ENCODE peak calls at places on chromosomes 1 and 21, in six cellular contexts. One of them, this sample, is unnamed.

GRCh38 chr1:43796111-43796581 is 88.8 kb downstream of the ST3GAL3 start:
- DNase-seq in left lung: no peak
- DNase-seq in T-helper 2 cell: no peak
- DNase-seq in head of caudate nucleus: no peak
- DNase-seq in CD8-positive, alpha-beta memory T cell: no peak
- DNase-seq in retinal pigment epithelial cell: peak
- DNase-seq in this sample: no peak

GRCh38 chr1:206812456-206812855 is 40.2 kb upstream of the IL10 start:
- DNase-seq in CD8-positive, alpha-beta memory T cell: no peak
- DNase-seq in head of caudate nucleus: no peak
- DNase-seq in T-helper 2 cell: no peak
- DNase-seq in left lung: no peak
- DNase-seq in retinal pigment epithelial cell: no peak
- DNase-seq in this sample: no peak

GRCh38 chr1:80218112-80218511 is 1211.6 kb upstream of the ADGRL4 start:
- DNase-seq in retinal pigment epithelial cell: peak
- DNase-seq in head of caudate nucleus: no peak
- DNase-seq in CD8-positive, alpha-beta memory T cell: no peak
- DNase-seq in T-helper 2 cell: no peak
- DNase-seq in left lung: no peak
- DNase-seq in this sample: peak

GRCh38 chr21:44766014-44766817 is 35.4 kb downstream of the UBE2G2 start:
- DNase-seq in retinal pigment epithelial cell: no peak
- DNase-seq in left lung: no peak
- DNase-seq in CD8-positive, alpha-beta memory T cell: no peak
- DNase-seq in head of caudate nucleus: no peak
- DNase-seq in T-helper 2 cell: no peak
- DNase-seq in this sample: no peak

GRCh38 chr1:185681034-185681633 is 53.1 kb upstream of the HMCN1 start:
- DNase-seq in retinal pigment epithelial cell: peak
- DNase-seq in head of caudate nucleus: peak
- DNase-seq in left lung: no peak
- DNase-seq in T-helper 2 cell: no peak
- DNase-seq in CD8-positive, alpha-beta memory T cell: no peak
- DNase-seq in this sample: no peak

GRCh38 chr1:174713796-174714195 is 266.0 kb downstream of the GPR52 start:
- DNase-seq in left lung: no peak
- DNase-seq in CD8-positive, alpha-beta memory T cell: no peak
- DNase-seq in retinal pigment epithelial cell: no peak
- DNase-seq in T-helper 2 cell: no peak
- DNase-seq in head of caudate nucleus: no peak
- DNase-seq in this sample: no peak

GRCh38 chr1:196678510-196678884 is 26.7 kb downstream of the CFH start:
- DNase-seq in left lung: no peak
- DNase-seq in CD8-positive, alpha-beta memory T cell: no peak
- DNase-seq in T-helper 2 cell: no peak
- DNase-seq in head of caudate nucleus: no peak
- DNase-seq in retinal pigment epithelial cell: peak
- DNase-seq in this sample: no peak

GRCh38 chr1:54743827-54744226 is 20.5 kb downstream of the PARS2 start:
- DNase-seq in CD8-positive, alpha-beta memory T cell: no peak
- DNase-seq in head of caudate nucleus: no peak
- DNase-seq in retinal pigment epithelial cell: no peak
- DNase-seq in T-helper 2 cell: no peak
- DNase-seq in left lung: no peak
- DNase-seq in this sample: no peak

GRCh38 chr1:25858494-25858893 is 763 bp downstream of the AUNIP start:
- DNase-seq in left lung: no peak
- DNase-seq in retinal pigment epithelial cell: no peak
- DNase-seq in CD8-positive, alpha-beta memory T cell: no peak
- DNase-seq in T-helper 2 cell: no peak
- DNase-seq in head of caudate nucleus: no peak
- DNase-seq in this sample: no peak

GRCh38 chr21:42263591-42264131 is 44.7 kb downstream of the ABCG1 start:
- DNase-seq in left lung: peak
- DNase-seq in retinal pigment epithelial cell: no peak
- DNase-seq in head of caudate nucleus: no peak
- DNase-seq in CD8-positive, alpha-beta memory T cell: no peak
- DNase-seq in T-helper 2 cell: no peak
- DNase-seq in this sample: no peak

This sample was measured in epithelial cell of proximal tubule.